ENCODE peak calls at places on chromosomes 1 and 21, in nine cellular contexts. One of them, this sample, is unnamed.

GRCh38 chr1:180028864-180029263 is 74.3 kb downstream of the CEP350 start:
- DNase-seq in CD4-positive, alpha-beta T cell: no peak
- DNase-seq in body of pancreas: no peak
- DNase-seq in HFFc6: no peak
- DNase-seq in sigmoid colon: no peak
- DNase-seq in Calu3: no peak
- DNase-seq in GM13976: no peak
- DNase-seq in stomach: no peak
- DNase-seq in bronchial epithelial cell: no peak
- DNase-seq in this sample: no peak

GRCh38 chr21:31045841-31046240 is 7.6 kb upstream of the KRTAP19-8 start:
- DNase-seq in CD4-positive, alpha-beta T cell: no peak
- DNase-seq in body of pancreas: no peak
- DNase-seq in HFFc6: no peak
- DNase-seq in sigmoid colon: no peak
- DNase-seq in Calu3: no peak
- DNase-seq in GM13976: no peak
- DNase-seq in stomach: no peak
- DNase-seq in bronchial epithelial cell: no peak
- DNase-seq in this sample: no peak

GRCh38 chr1:151472852-151473731 is 13.8 kb upstream of the POGZ start:
- DNase-seq in CD4-positive, alpha-beta T cell: peak; percentile 38
- DNase-seq in body of pancreas: peak; percentile 49
- DNase-seq in HFFc6: no peak
- DNase-seq in sigmoid colon: peak; percentile 75
- DNase-seq in Calu3: peak; percentile 48
- DNase-seq in GM13976: peak; percentile 69
- DNase-seq in stomach: peak; percentile 36
- DNase-seq in bronchial epithelial cell: peak; percentile 15
- DNase-seq in this sample: peak; percentile 57

GRCh38 chr1:159996653-159997052 is 35.1 kb downstream of the PIGM start:
- DNase-seq in CD4-positive, alpha-beta T cell: no peak
- DNase-seq in body of pancreas: no peak
- DNase-seq in HFFc6: peak; percentile 88
- DNase-seq in sigmoid colon: no peak
- DNase-seq in Calu3: peak; percentile 16
- DNase-seq in GM13976: no peak
- DNase-seq in stomach: no peak
- DNase-seq in bronchial epithelial cell: peak; percentile 90
- DNase-seq in this sample: no peak

GRCh38 chr1:20178634-20179368 is 7.1 kb upstream of the UBXN10 start:
- DNase-seq in CD4-positive, alpha-beta T cell: no peak
- DNase-seq in body of pancreas: no peak
- DNase-seq in HFFc6: no peak
- DNase-seq in sigmoid colon: peak; percentile 80
- DNase-seq in Calu3: no peak
- DNase-seq in GM13976: no peak
- DNase-seq in stomach: no peak
- DNase-seq in bronchial epithelial cell: no peak
- DNase-seq in this sample: no peak

GRCh38 chr1:156126043-156126700 is 11.7 kb downstream of the LMNA start:
- DNase-seq in CD4-positive, alpha-beta T cell: peak; percentile 53
- DNase-seq in body of pancreas: peak; percentile 87
- DNase-seq in HFFc6: peak; percentile 98
- DNase-seq in sigmoid colon: peak; percentile 96
- DNase-seq in Calu3: peak; percentile 99
- DNase-seq in GM13976: no peak
- DNase-seq in stomach: peak; percentile 79
- DNase-seq in bronchial epithelial cell: peak; percentile 93
- DNase-seq in this sample: peak; percentile 82

GRCh38 chr21:31754561-31754960 is 22.6 kb upstream of the SCAF4 start:
- DNase-seq in CD4-positive, alpha-beta T cell: no peak
- DNase-seq in body of pancreas: no peak
- DNase-seq in HFFc6: no peak
- DNase-seq in sigmoid colon: no peak
- DNase-seq in Calu3: no peak
- DNase-seq in GM13976: no peak
- DNase-seq in stomach: no peak
- DNase-seq in bronchial epithelial cell: no peak
- DNase-seq in this sample: no peak

GRCh38 chr21:35178812-35179211 is 129.7 kb upstream of the RUNX1 start:
- DNase-seq in CD4-positive, alpha-beta T cell: no peak
- DNase-seq in body of pancreas: no peak
- DNase-seq in HFFc6: peak; percentile 21
- DNase-seq in sigmoid colon: no peak
- DNase-seq in Calu3: no peak
- DNase-seq in GM13976: no peak
- DNase-seq in stomach: no peak
- DNase-seq in bronchial epithelial cell: peak; percentile 92
- DNase-seq in this sample: no peak

GRCh38 chr1:14778882-14779594 is 180.6 kb downstream of the KAZN start:
- DNase-seq in CD4-positive, alpha-beta T cell: no peak
- DNase-seq in body of pancreas: peak; percentile 57
- DNase-seq in HFFc6: no peak
- DNase-seq in sigmoid colon: no peak
- DNase-seq in Calu3: peak; percentile 56
- DNase-seq in GM13976: peak; percentile 61
- DNase-seq in stomach: peak; percentile 64
- DNase-seq in bronchial epithelial cell: no peak
- DNase-seq in this sample: peak; percentile 36

GRCh38 chr1:111204211-111204883 is 3.9 kb upstream of the DENND2D start:
- DNase-seq in CD4-positive, alpha-beta T cell: peak; percentile 79
- DNase-seq in body of pancreas: peak; percentile 75
- DNase-seq in HFFc6: no peak
- DNase-seq in sigmoid colon: no peak
- DNase-seq in Calu3: peak; percentile 22
- DNase-seq in GM13976: peak; percentile 79
- DNase-seq in stomach: peak; percentile 83
- DNase-seq in bronchial epithelial cell: no peak
- DNase-seq in this sample: peak; percentile 96

GRCh38 chr1:65146908-65147423 is 1.0 kb upstream of the AK4 start:
- DNase-seq in CD4-positive, alpha-beta T cell: no peak
- DNase-seq in body of pancreas: no peak
- DNase-seq in HFFc6: no peak
- DNase-seq in sigmoid colon: no peak
- DNase-seq in Calu3: no peak
- DNase-seq in GM13976: no peak
- DNase-seq in stomach: no peak
- DNase-seq in bronchial epithelial cell: peak; percentile 28
- DNase-seq in this sample: no peak

GRCh38 chr21:42509239-42509638 is 4.4 kb upstream of the SLC37A1 start:
- DNase-seq in CD4-positive, alpha-beta T cell: no peak
- DNase-seq in body of pancreas: no peak
- DNase-seq in HFFc6: no peak
- DNase-seq in sigmoid colon: peak; percentile 13
- DNase-seq in Calu3: no peak
- DNase-seq in GM13976: no peak
- DNase-seq in stomach: no peak
- DNase-seq in bronchial epithelial cell: peak; percentile 53
- DNase-seq in this sample: no peak

GRCh38 chr1:162000053-162000420 is 23.6 kb downstream of the OLFML2B start:
- DNase-seq in CD4-positive, alpha-beta T cell: no peak
- DNase-seq in body of pancreas: no peak
- DNase-seq in HFFc6: no peak
- DNase-seq in sigmoid colon: no peak
- DNase-seq in Calu3: no peak
- DNase-seq in GM13976: no peak
- DNase-seq in stomach: no peak
- DNase-seq in bronchial epithelial cell: no peak
- DNase-seq in this sample: no peak

GRCh38 chr1:87208116-87208515 is 120.6 kb upstream of the LMO4 start:
- DNase-seq in CD4-positive, alpha-beta T cell: no peak
- DNase-seq in body of pancreas: no peak
- DNase-seq in HFFc6: no peak
- DNase-seq in sigmoid colon: no peak
- DNase-seq in Calu3: no peak
- DNase-seq in GM13976: no peak
- DNase-seq in stomach: no peak
- DNase-seq in bronchial epithelial cell: no peak
- DNase-seq in this sample: no peak

GRCh38 chr1:2597441-2598328 is 11.1 kb downstream of the PRXL2B start:
- DNase-seq in CD4-positive, alpha-beta T cell: peak; percentile 12
- DNase-seq in body of pancreas: no peak
- DNase-seq in HFFc6: no peak
- DNase-seq in sigmoid colon: peak; percentile 59
- DNase-seq in Calu3: no peak
- DNase-seq in GM13976: no peak
- DNase-seq in stomach: no peak
- DNase-seq in bronchial epithelial cell: no peak
- DNase-seq in this sample: no peak

GRCh38 chr1:234600418-234601216 is 9.4 kb downstream of the IRF2BP2 start:
- DNase-seq in CD4-positive, alpha-beta T cell: no peak
- DNase-seq in body of pancreas: peak; percentile 62
- DNase-seq in HFFc6: no peak
- DNase-seq in sigmoid colon: no peak
- DNase-seq in Calu3: peak; percentile 70
- DNase-seq in GM13976: no peak
- DNase-seq in stomach: peak; percentile 66
- DNase-seq in bronchial epithelial cell: no peak
- DNase-seq in this sample: peak; percentile 35

GRCh38 chr21:43194303-43195130 is 25.7 kb downstream of the CRYAA start:
- DNase-seq in CD4-positive, alpha-beta T cell: no peak
- DNase-seq in body of pancreas: no peak
- DNase-seq in HFFc6: no peak
- DNase-seq in sigmoid colon: peak; percentile 50
- DNase-seq in Calu3: no peak
- DNase-seq in GM13976: no peak
- DNase-seq in stomach: no peak
- DNase-seq in bronchial epithelial cell: no peak
- DNase-seq in this sample: peak; percentile 38

GRCh38 chr1:153658400-153659174 is at the start of gene SNAPIN:
- DNase-seq in CD4-positive, alpha-beta T cell: peak; percentile 88
- DNase-seq in body of pancreas: peak; percentile 91
- DNase-seq in HFFc6: peak; percentile 76
- DNase-seq in sigmoid colon: peak; percentile 96
- DNase-seq in Calu3: peak; percentile 97
- DNase-seq in GM13976: peak; percentile 94
- DNase-seq in stomach: peak; percentile 90
- DNase-seq in bronchial epithelial cell: peak; percentile 77
- DNase-seq in this sample: peak; percentile 91
- TF ChIP-seq CTCF in CD4-positive, alpha-beta T cell: no peak
- TF ChIP-seq CTCF in body of pancreas: no peak
- TF ChIP-seq CTCF in HFFc6: peak; percentile 55
- TF ChIP-seq CTCF in sigmoid colon: no peak
- TF ChIP-seq CTCF in Calu3: peak; percentile 11
- TF ChIP-seq CTCF in GM13976: no peak
- TF ChIP-seq CTCF in stomach: no peak
- TF ChIP-seq CTCF in bronchial epithelial cell: peak; percentile 27
- TF ChIP-seq CTCF in this sample: no peak

GRCh38 chr1:35300376-35300775 is 31.9 kb downstream of the ZMYM4 start:
- DNase-seq in CD4-positive, alpha-beta T cell: no peak
- DNase-seq in body of pancreas: no peak
- DNase-seq in HFFc6: no peak
- DNase-seq in sigmoid colon: no peak
- DNase-seq in Calu3: no peak
- DNase-seq in GM13976: no peak
- DNase-seq in stomach: no peak
- DNase-seq in bronchial epithelial cell: no peak
- DNase-seq in this sample: no peak

GRCh38 chr1:35294809-35295208 is 26.3 kb downstream of the ZMYM4 start:
- DNase-seq in CD4-positive, alpha-beta T cell: no peak
- DNase-seq in body of pancreas: no peak
- DNase-seq in HFFc6: no peak
- DNase-seq in sigmoid colon: no peak
- DNase-seq in Calu3: no peak
- DNase-seq in GM13976: no peak
- DNase-seq in stomach: no peak
- DNase-seq in bronchial epithelial cell: no peak
- DNase-seq in this sample: no peak

GRCh38 chr1:35301674-35302392 is 33.3 kb downstream of the ZMYM4 start:
- DNase-seq in CD4-positive, alpha-beta T cell: no peak
- DNase-seq in body of pancreas: no peak
- DNase-seq in HFFc6: no peak
- DNase-seq in sigmoid colon: no peak
- DNase-seq in Calu3: no peak
- DNase-seq in GM13976: no peak
- DNase-seq in stomach: no peak
- DNase-seq in bronchial epithelial cell: no peak
- DNase-seq in this sample: no peak

DNA sequence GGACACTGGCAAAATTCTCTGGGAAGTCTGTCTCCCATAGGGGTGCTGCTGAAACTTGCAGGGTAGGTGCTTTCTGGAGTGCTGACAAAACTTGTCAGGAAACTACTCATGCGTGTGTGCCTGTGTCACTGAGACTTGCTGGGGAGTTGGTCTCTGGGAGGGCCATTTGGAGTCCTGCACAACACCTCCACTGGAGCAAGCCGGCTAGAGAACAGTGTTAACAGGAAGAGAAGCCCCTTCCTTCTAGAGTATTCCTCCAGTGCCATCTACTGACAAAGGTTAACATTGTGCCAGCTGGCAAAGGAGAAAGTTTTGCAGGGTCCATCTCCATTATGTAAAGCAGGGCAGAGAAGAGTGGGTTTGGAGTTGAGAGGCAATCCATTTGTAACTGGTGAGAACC is 30.0 kb downstream of the ZMYM4 start:
- DNase-seq in CD4-positive, alpha-beta T cell: no peak
- DNase-seq in body of pancreas: peak; percentile 16
- DNase-seq in HFFc6: peak; percentile 21
- DNase-seq in sigmoid colon: no peak
- DNase-seq in Calu3: peak; percentile 22
- DNase-seq in GM13976: peak; percentile 54
- DNase-seq in stomach: peak; percentile 27
- DNase-seq in bronchial epithelial cell: peak; percentile 36
- DNase-seq in this sample: peak; percentile 80
- TF ChIP-seq CTCF in CD4-positive, alpha-beta T cell: peak; percentile 63
- TF ChIP-seq CTCF in body of pancreas: no peak
- TF ChIP-seq CTCF in HFFc6: peak; percentile 69
- TF ChIP-seq CTCF in sigmoid colon: peak; percentile 44
- TF ChIP-seq CTCF in Calu3: no peak
- TF ChIP-seq CTCF in GM13976: peak; percentile 43
- TF ChIP-seq CTCF in stomach: no peak
- TF ChIP-seq CTCF in bronchial epithelial cell: no peak
- TF ChIP-seq CTCF in this sample: peak; percentile 67

GRCh38 chr1:99447716-99448115 is 183.4 kb downstream of the PLPPR4 start:
- DNase-seq in CD4-positive, alpha-beta T cell: no peak
- DNase-seq in body of pancreas: no peak
- DNase-seq in HFFc6: no peak
- DNase-seq in sigmoid colon: no peak
- DNase-seq in Calu3: no peak
- DNase-seq in GM13976: no peak
- DNase-seq in stomach: no peak
- DNase-seq in bronchial epithelial cell: no peak
- DNase-seq in this sample: no peak
- TF ChIP-seq CTCF in CD4-positive, alpha-beta T cell: no peak
- TF ChIP-seq CTCF in body of pancreas: no peak
- TF ChIP-seq CTCF in HFFc6: no peak
- TF ChIP-seq CTCF in sigmoid colon: no peak
- TF ChIP-seq CTCF in Calu3: no peak
- TF ChIP-seq CTCF in GM13976: no peak
- TF ChIP-seq CTCF in stomach: no peak
- TF ChIP-seq CTCF in bronchial epithelial cell: no peak
- TF ChIP-seq CTCF in this sample: no peak

DNA sequence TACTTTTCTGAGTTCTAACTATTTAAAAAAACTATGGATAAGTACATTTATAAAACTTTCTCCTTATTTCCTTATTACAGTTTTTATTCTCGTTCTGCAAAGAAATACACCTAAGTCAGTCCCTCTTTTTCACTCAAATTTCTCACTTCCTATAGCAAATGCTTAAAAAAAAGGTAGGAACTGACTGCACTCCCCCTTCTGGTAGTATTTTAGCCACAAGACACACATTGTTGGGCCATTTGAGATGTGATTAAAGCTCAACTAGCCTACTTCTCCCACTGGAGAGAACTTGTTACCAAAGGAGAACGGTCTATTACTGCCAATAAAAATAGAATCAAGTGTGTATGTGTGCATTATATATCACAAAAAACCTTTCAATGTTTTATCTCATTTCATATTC is 521.9 kb upstream of the PRMT6 start:
- DNase-seq in CD4-positive, alpha-beta T cell: no peak
- DNase-seq in body of pancreas: no peak
- DNase-seq in HFFc6: no peak
- DNase-seq in sigmoid colon: no peak
- DNase-seq in Calu3: no peak
- DNase-seq in GM13976: no peak
- DNase-seq in stomach: no peak
- DNase-seq in bronchial epithelial cell: peak; percentile 26
- DNase-seq in this sample: no peak
- TF ChIP-seq CTCF in CD4-positive, alpha-beta T cell: no peak
- TF ChIP-seq CTCF in body of pancreas: no peak
- TF ChIP-seq CTCF in HFFc6: no peak
- TF ChIP-seq CTCF in sigmoid colon: no peak
- TF ChIP-seq CTCF in Calu3: no peak
- TF ChIP-seq CTCF in GM13976: no peak
- TF ChIP-seq CTCF in stomach: no peak
- TF ChIP-seq CTCF in bronchial epithelial cell: peak; percentile 26
- TF ChIP-seq CTCF in this sample: no peak

This sample was measured in GM12865.